ENCODE peak calls at places on chromosome 15, in nine cellular contexts. H, L, G, A, I, T, W, K and J are unnamed samples.

GRCh38 chr15:78244101-78244500 is 9.7 kb upstream of the ACSBG1 start:
- DNase-seq in H (no peak), L (no peak), G (no peak), A (peak; percentile 37), I (no peak), T (no peak), W (no peak), K (no peak), J (no peak)

GRCh38 chr15:41498657-41499056 is 5.0 kb downstream of the ITPKA start:
- DNase-seq in H (no peak), L (no peak), G (no peak), A (no peak), I (no peak), T (no peak), W (no peak), K (no peak), J (no peak)

GRCh38 chr15:42820811-42821210 is 83.9 kb upstream of the CDAN1 start:
- DNase-seq in H (no peak), L (no peak), G (no peak), A (no peak), I (no peak), T (no peak), W (no peak), K (no peak), J (no peak)

GRCh38 chr15:85967553-85967952 is 112.1 kb upstream of the AGBL1 start:
- DNase-seq in H (no peak), L (no peak), G (no peak), A (no peak), I (no peak), T (no peak), W (no peak), K (no peak), J (no peak)

GRCh38 chr15:52532427-52532826 is 3.7 kb upstream of the MYO5A start:
- DNase-seq in H (no peak), L (no peak), G (no peak), A (no peak), I (no peak), T (no peak), W (no peak), K (no peak), J (no peak)

GRCh38 chr15:43939070-43939469 is 112.3 kb downstream of the WDR76 start:
- DNase-seq in H (no peak), L (no peak), G (no peak), A (no peak), I (no peak), T (peak; percentile 33), W (no peak), K (no peak), J (no peak)

GRCh38 chr15:87348746-87349145 is 907.8 kb downstream of the NTRK3 start:
- DNase-seq in H (no peak), L (no peak), G (no peak), A (no peak), I (no peak), T (peak; percentile 76), W (no peak), K (no peak), J (no peak)

GRCh38 chr15:45448066-45448510 is 69.7 kb upstream of the GATM start:
- DNase-seq in H (no peak), L (no peak), G (no peak), A (peak; percentile 39), I (no peak), T (peak; percentile 38), W (no peak), K (peak; percentile 76), J (no peak)

GRCh38 chr15:51077565-51078153 is 17.0 kb downstream of the TNFAIP8L3 start:
- DNase-seq in H (peak; percentile 58), L (peak; percentile 56), G (peak; percentile 27), A (peak; percentile 67), I (peak; percentile 71), T (no peak), W (peak; percentile 22), K (peak; percentile 79), J (peak; percentile 62)

GRCh38 chr15:57290826-57291225 is 85.5 kb upstream of the CGNL1 start:
- DNase-seq in H (no peak), L (no peak), G (no peak), A (no peak), I (no peak), T (no peak), W (no peak), K (no peak), J (no peak)

GRCh38 chr15:26656080-26656479 is 116.8 kb downstream of the GABRB3 start:
- DNase-seq in H (no peak), L (no peak), G (no peak), A (no peak), I (no peak), T (no peak), W (no peak), K (no peak), J (no peak)

GRCh38 chr15:42385980-42386695 is 26.8 kb downstream of the CAPN3 start:
- DNase-seq in H (no peak), L (no peak), G (no peak), A (no peak), I (no peak), T (peak; percentile 6), W (no peak), K (no peak), J (no peak)

DNA sequence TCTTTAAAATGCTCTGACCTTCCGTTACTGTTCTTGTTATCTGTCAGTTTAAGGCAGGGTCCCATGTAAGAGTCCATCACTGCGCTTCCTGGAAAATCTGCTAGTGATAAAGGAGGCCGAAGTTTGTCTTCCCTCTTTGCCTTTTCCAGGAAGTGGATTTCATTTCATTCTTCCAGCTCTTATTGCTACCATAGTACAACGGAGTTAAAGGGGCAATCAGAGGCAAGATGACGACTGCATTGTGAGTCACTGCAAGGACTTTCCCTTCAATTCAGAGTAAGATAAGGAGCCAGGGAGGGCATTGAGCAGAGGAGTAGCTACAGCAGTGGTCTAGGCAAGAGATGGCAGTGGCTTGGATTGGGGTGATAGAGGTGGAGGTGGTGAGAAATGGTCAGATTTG is 17.2 kb upstream of the DET1 start:
- DNase-seq in H (no peak), L (no peak), G (no peak), A (no peak), I (no peak), T (peak; percentile 30), W (no peak), K (no peak), J (no peak)
- H3K9me3 ChIP-seq in H (no peaks in the 10 kb centered on the region), L (no peaks in the 10 kb centered on the region), G (no peaks in the 10 kb centered on the region), A (no peaks in the 10 kb centered on the region), I (no peaks in the 10 kb centered on the region), T (no peaks in the 10 kb centered on the region), W (peaks cover 18% of the 10 kb centered on the region), K (no peaks in the 10 kb centered on the region), J (no peaks in the 10 kb centered on the region)

GRCh38 chr15:71889385-71889784 is 79.0 kb downstream of the NR2E3 start:
- DNase-seq in H (no peak), L (no peak), G (no peak), A (no peak), I (no peak), T (no peak), W (no peak), K (no peak), J (no peak)

GRCh38 chr15:71880276-71880675 is 69.9 kb downstream of the NR2E3 start:
- DNase-seq in H (no peak), L (peak; percentile 68), G (no peak), A (no peak), I (no peak), T (no peak), W (no peak), K (no peak), J (no peak)

GRCh38 chr15:71888797-71889196 is 78.4 kb downstream of the NR2E3 start:
- DNase-seq in H (no peak), L (no peak), G (no peak), A (no peak), I (no peak), T (no peak), W (no peak), K (no peak), J (no peak)

GRCh38 chr15:71885390-71885789 is 75.0 kb downstream of the NR2E3 start:
- DNase-seq in H (no peak), L (peak; percentile 25), G (no peak), A (no peak), I (no peak), T (no peak), W (no peak), K (no peak), J (no peak)

DNA sequence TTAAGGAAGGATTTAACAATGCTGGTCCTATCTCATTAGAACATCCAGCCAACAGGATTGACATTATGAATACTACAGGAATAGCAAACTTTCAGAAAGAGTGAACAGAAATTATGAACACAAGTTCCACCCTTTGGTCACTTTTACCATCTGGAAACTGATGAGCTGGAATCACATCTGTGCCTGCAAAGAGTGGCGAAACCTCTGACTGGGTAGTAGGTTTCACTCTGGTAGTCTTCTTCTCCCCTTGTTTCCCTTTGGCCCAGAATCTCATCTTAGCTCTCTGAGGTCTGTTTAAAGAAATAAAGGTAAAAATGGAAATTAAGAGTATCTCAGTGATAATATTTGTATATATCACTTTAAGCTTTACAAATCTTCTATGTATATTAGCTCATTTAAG is 73.1 kb downstream of the NR2E3 start:
- DNase-seq in H (no peak), L (no peak), G (no peak), A (no peak), I (no peak), T (no peak), W (no peak), K (no peak), J (no peak)
- H3K4me1 ChIP-seq in H (no peaks in the 10 kb centered on the region), L (peaks cover 28% of the 10 kb centered on the region), G (no peaks in the 10 kb centered on the region), A (no peaks in the 10 kb centered on the region), I (no peaks in the 10 kb centered on the region), T (no peaks in the 10 kb centered on the region), W (no peaks in the 10 kb centered on the region), K (no peaks in the 10 kb centered on the region), J (no peaks in the 10 kb centered on the region)

DNA sequence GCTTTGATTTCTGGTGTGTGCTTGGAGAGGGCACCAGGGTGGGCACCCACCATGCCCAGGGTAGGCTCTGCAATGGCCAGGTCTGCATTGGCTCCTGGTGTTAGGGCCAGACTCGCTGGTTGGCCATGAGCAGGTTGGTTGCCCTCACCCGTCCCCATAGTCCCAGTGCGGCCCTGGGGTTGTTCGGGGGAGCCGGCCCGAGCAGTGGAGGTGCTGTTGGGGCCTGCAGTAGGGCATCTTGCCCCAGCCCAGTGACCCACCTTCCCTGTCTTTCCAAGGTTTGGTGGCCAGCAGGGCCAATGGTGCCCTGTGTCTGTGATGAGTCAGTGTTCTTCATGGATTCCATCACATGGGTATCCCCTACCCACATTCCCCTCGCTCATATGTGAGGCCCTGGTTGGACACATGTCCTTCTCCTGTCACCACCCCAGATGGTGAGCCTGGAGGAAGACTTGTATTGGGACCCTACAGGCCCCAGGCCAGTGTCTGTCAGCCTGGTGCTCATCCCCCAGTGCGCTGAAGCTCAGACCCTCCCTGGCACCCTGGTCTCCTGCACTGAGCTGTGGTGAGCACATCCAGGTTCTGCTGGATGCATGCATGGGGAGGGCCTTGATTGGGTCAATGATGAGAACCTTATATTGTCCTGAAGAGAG is 190.1 kb downstream of the UBE3A start:
- DNase-seq in H (no peak), L (no peak), G (peak; percentile 11), A (peak; percentile 33), I (no peak), T (no peak), W (no peak), K (peak; percentile 30), J (no peak)
- H3K9me3 ChIP-seq in H (peaks cover 9% of the 10 kb centered on the region), L (no peaks in the 10 kb centered on the region), G (peaks cover 69% of the 10 kb centered on the region), A (no peaks in the 10 kb centered on the region), I (no peaks in the 10 kb centered on the region), T (peaks cover 59% of the 10 kb centered on the region), W (no peaks in the 10 kb centered on the region), K (peaks cover 16% of the 10 kb centered on the region), J (no peaks in the 10 kb centered on the region)

DNA sequence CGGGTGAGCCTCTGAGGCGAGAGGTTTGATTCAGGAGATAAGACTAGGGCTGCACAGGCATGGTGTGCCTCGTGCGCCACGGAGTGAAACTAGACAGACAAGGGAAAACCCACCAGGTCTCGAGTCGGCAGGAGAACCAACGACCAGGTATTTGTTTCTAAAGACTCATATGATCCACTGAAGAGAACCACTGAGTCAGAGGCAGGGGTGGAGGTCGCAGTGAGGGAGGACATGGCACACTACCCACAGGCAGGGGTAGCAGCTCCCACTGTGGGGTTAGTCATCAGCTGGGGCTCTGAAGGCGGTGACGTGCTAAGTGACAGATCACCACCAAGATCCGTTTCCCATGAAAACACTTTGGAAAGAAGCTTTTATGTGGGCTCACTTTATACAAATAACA is 45.7 kb downstream of the CHSY1 start:
- DNase-seq in H (no peak), L (no peak), G (no peak), A (no peak), I (no peak), T (peak; percentile 95), W (no peak), K (no peak), J (no peak)
- H3K4me1 ChIP-seq in H (peaks cover 3% of the 10 kb centered on the region), L (peaks cover 17% of the 10 kb centered on the region), G (peaks cover 3% of the 10 kb centered on the region), A (no peaks in the 10 kb centered on the region), I (peaks cover 69% of the 10 kb centered on the region), T (peaks cover 21% of the 10 kb centered on the region), W (peaks cover 5% of the 10 kb centered on the region), K (peaks cover 85% of the 10 kb centered on the region), J (peaks cover 25% of the 10 kb centered on the region)